ENCODE peak calls at places on chromosome 6, in ten cellular contexts. T is NK-92 treated with Interleukin-12 subunit alpha and Interleukin-12 subunit beta, amount 100 ng/mL, for 24 hours; K is uterus; H is hippocampal formation; X is NCI-H1092; U is OCI-LY7; L is dorsolateral prefrontal cortex; I is GM23248; V is lung; W is CD4-positive, CD25-positive, alpha-beta regulatory T cell. E is an unnamed sample.

GRCh38 chr6:21604081-21604480 is 10.5 kb downstream of the SOX4 start:
- DNase-seq in T (no peak), U (no peak), V (no peak), H (no peak), L (no peak), X (no peak), I (no peak), K (no peak), W (no peak), E (no peak)

GRCh38 chr6:166206066-166206465 is 38.4 kb upstream of the TBXT start:
- DNase-seq in T (no peak), K (no peak), H (no peak), L (no peak), X (no peak), U (no peak), V (no peak), W (no peak), I (peak; percentile 11), E (no peak)

GRCh38 chr6:15665237-15665636 is 2.4 kb upstream of the DTNBP1 start:
- DNase-seq in T (no peak), H (no peak), W (no peak), K (no peak), L (no peak), I (no peak), V (no peak), U (no peak), X (no peak), E (no peak)

GRCh38 chr6:54426995-54427394 is 118.8 kb downstream of the TINAG start:
- DNase-seq in I (peak; percentile 5), H (no peak), L (no peak), W (no peak), V (no peak), U (no peak), K (no peak), T (no peak), X (no peak), E (no peak)

GRCh38 chr6:25576920-25577319 is 75.1 kb upstream of the SCGN start:
- DNase-seq in V (no peak), W (no peak), I (peak; percentile 6), H (peak; percentile 76), X (no peak), L (no peak), U (no peak), T (no peak), K (no peak), E (no peak)

GRCh38 chr6:18752278-18753057 is 365.3 kb downstream of the RNF144B start:
- DNase-seq in K (no peak), T (no peak), X (no peak), W (no peak), H (no peak), U (no peak), I (no peak), L (no peak), V (no peak), E (no peak)

GRCh38 chr6:29680904-29681303 is at the start of gene ZFP57:
- DNase-seq in U (no peak), K (no peak), T (no peak), I (no peak), X (no peak), L (no peak), V (no peak), H (no peak), W (no peak), E (no peak)

GRCh38 chr6:127842562-127842961 is 58.3 kb downstream of the THEMIS start:
- DNase-seq in U (no peak), H (no peak), K (no peak), V (no peak), W (no peak), L (no peak), X (no peak), I (no peak), T (no peak), E (no peak)

GRCh38 chr6:3962897-3963296 is 113.7 kb downstream of the FAM50B start:
- DNase-seq in U (no peak), V (no peak), W (no peak), H (no peak), X (no peak), K (no peak), T (no peak), L (no peak), I (no peak), E (no peak)

GRCh38 chr6:157546366-157546765 is 165.4 kb downstream of the ZDHHC14 start:
- DNase-seq in L (no peak), I (no peak), W (no peak), V (no peak), X (no peak), K (no peak), U (no peak), T (no peak), H (no peak), E (no peak)

GRCh38 chr6:158022749-158023596 is 41.3 kb downstream of the SYNJ2 start:
- DNase-seq in U (no peak), K (no peak), H (no peak), I (no peak), X (no peak), L (no peak), W (no peak), T (no peak), V (no peak), E (no peak)

GRCh38 chr6:3748208-3748701 is 3.3 kb downstream of the PXDC1 start:
- DNase-seq in X (no peak), I (peak; percentile 97), T (peak; percentile 4), U (peak; percentile 38), V (peak; percentile 59), W (peak; percentile 37), L (peak; percentile 50), K (peak; percentile 61), H (peak; percentile 8), E (peak; percentile 66)

GRCh38 chr6:22613695-22614094 is 44.3 kb downstream of the HDGFL1 start:
- DNase-seq in U (no peak), L (no peak), H (no peak), I (peak; percentile 64), K (no peak), T (no peak), W (no peak), X (no peak), V (no peak), E (peak; percentile 32)

GRCh38 chr6:109991307-109992101 is 13.4 kb downstream of the GPR6 start:
- DNase-seq in L (no peak), T (no peak), W (no peak), H (no peak), K (no peak), U (no peak), V (no peak), I (no peak), X (no peak), E (no peak)

E was measured in heart right ventricle.